ENCODE peak calls at places on chromosomes 5 and 9, in seven cellular contexts. H is aorta, E is pancreas, N is kidney epithelial cell, B is cardiac muscle cell, D is GM23248, J is body of pancreas. V is an unnamed sample. For H3K27me3, the result is how much of the 10 kb centered on the place peaks cover.

GRCh38 chr9:127455299-127455992 is 4.1 kb downstream of the LRSAM1 start:
- DNase-seq in B (no peak), N (no peak), E (no peak), J (peak), D (peak), H (no peak), V (no peak)

GRCh38 chr9:20335668-20336332 is 286.5 kb downstream of the MLLT3 start:
- DNase-seq in N (no peak), H (no peak), J (no peak), D (no peak), B (no peak), E (no peak), V (no peak)

GRCh38 chr9:137358126-137358525 is 56.1 kb upstream of the NRARP start:
- DNase-seq in N (no peak), D (no peak), E (no peak), B (no peak), J (no peak), H (no peak), V (no peak)

GRCh38 chr9:125631391-125632085 is 75.5 kb downstream of the MAPKAP1 start:
- DNase-seq in B (peak), N (no peak), J (no peak), E (no peak), D (peak), H (no peak), V (no peak)

GRCh38 chr9:20363233-20363632 is 259.1 kb downstream of the MLLT3 start:
- DNase-seq in B (no peak), H (no peak), D (no peak), J (no peak), E (no peak), N (no peak), V (no peak)

GRCh38 chr5:116237917-116238502 is 153.2 kb downstream of the COMMD10 start:
- DNase-seq in J (no peak), D (peak), N (no peak), H (no peak), E (no peak), B (no peak), V (no peak)

GRCh38 chr9:12708562-12709298 is 15.5 kb downstream of the TYRP1 start:
- DNase-seq in D (peak), N (peak), E (no peak), J (no peak), H (no peak), B (peak), V (no peak)

GRCh38 chr5:32092938-32093812 is 80.9 kb downstream of the GOLPH3 start:
- DNase-seq in N (peak), J (peak), H (no peak), E (peak), D (peak), B (peak), V (peak)

GRCh38 chr9:95409650-95410426 is 92.3 kb upstream of the FANCC start:
- DNase-seq in E (no peak), J (no peak), B (peak), N (peak), H (no peak), D (peak), V (no peak)

GRCh38 chr9:14031015-14031414 is 282.9 kb downstream of the NFIB start:
- DNase-seq in B (peak), J (no peak), N (no peak), D (peak), H (peak), E (no peak), V (no peak)

GRCh38 chr5:76402880-76403712 is at the start of gene IQGAP2:
- DNase-seq in H (peak), E (peak), N (peak), B (peak), J (peak), D (peak), V (peak)
- H3K27me3 ChIP-seq in H (under half), E (under half), N (under half), B (under half), J (under half), D (half or more), V (under half)

GRCh38 chr9:36818242-36818938 is 215.7 kb downstream of the PAX5 start:
- DNase-seq in E (no peak), D (peak), B (peak), H (no peak), J (no peak), N (no peak), V (no peak)
- H3K27me3 ChIP-seq in E (under half), D (under half), B (under half), H (under half), J (under half), N (half or more), V (under half)

GRCh38 chr9:77011973-77012817 is 7.3 kb upstream of the FOXB2 start:
- DNase-seq in N (no peak), B (peak), D (peak), J (peak), E (peak), H (peak), V (peak)
- H3K27me3 ChIP-seq in N (half or more), B (half or more), D (half or more), J (under half), E (under half), H (under half), V (under half)

GRCh38 chr5:175883506-175883905 is 12.1 kb downstream of the CPLX2 start:
- DNase-seq in N (no peak), B (no peak), D (no peak), J (no peak), H (no peak), E (no peak), V (no peak)
- H3K27me3 ChIP-seq in N (under half), B (under half), D (under half), J (under half), H (under half), E (under half), V (under half)

V was measured in lung.